ENCODE peak calls at places on chromosomes 11 and 22, in nine cellular contexts. C is sigmoid colon, W is suprapubic skin, J is esophagus muscularis mucosa, X is spleen, S is breast epithelium, B is transverse colon, T is Panc1, G is GM23338. V is an unnamed sample.
A peak's percentile ranks its signal among the peaks of the same experiment; 100 is the strongest.

GRCh38 chr22:46149493-46149997 is 781 bp upstream of the PPARA start:
- DNase-seq in C (peak; percentile 84), W (no peak), J (no peak), X (peak; percentile 89), S (peak; percentile 58), B (peak; percentile 79), T (no peak), G (peak; percentile 75), V (peak; percentile 53)

GRCh38 chr22:35888181-35888870 is 140.3 kb downstream of the RBFOX2 start:
- DNase-seq in C (no peak), W (no peak), J (no peak), X (no peak), S (no peak), B (no peak), T (no peak), G (no peak), V (no peak)

GRCh38 chr11:99781074-99781473 is 760.3 kb downstream of the CNTN5 start:
- DNase-seq in C (no peak), W (no peak), J (no peak), X (no peak), S (no peak), B (no peak), T (no peak), G (no peak), V (no peak)

GRCh38 chr11:726278-726915 is 20.4 kb downstream of the EPS8L2 start:
- DNase-seq in C (peak; percentile 80), W (peak; percentile 76), J (no peak), X (peak; percentile 94), S (peak; percentile 88), B (peak; percentile 77), T (no peak), G (peak; percentile 69), V (peak; percentile 75)

GRCh38 chr22:42376721-42377177 is 55.5 kb downstream of the NFAM1 start:
- DNase-seq in C (peak; percentile 92), W (peak; percentile 96), J (no peak), X (peak; percentile 83), S (no peak), B (peak; percentile 58), T (no peak), G (peak; percentile 80), V (no peak)

GRCh38 chr11:27209562-27210005 is 153.4 kb downstream of the CCDC34 start:
- DNase-seq in C (no peak), W (peak; percentile 72), J (no peak), X (no peak), S (no peak), B (no peak), T (peak; percentile 69), G (no peak), V (peak; percentile 40)

GRCh38 chr22:27489265-27489675 is 312.3 kb downstream of the MN1 start:
- DNase-seq in C (no peak), W (no peak), J (no peak), X (peak; percentile 19), S (no peak), B (peak; percentile 86), T (no peak), G (no peak), V (no peak)

GRCh38 chr11:73866586-73866996 is 10.1 kb downstream of the COA4 start:
- DNase-seq in C (peak; percentile 89), W (no peak), J (no peak), X (no peak), S (no peak), B (peak; percentile 21), T (peak; percentile 80), G (no peak), V (no peak)

GRCh38 chr11:123590296-123590912 is 64.0 kb downstream of the SCN3B start:
- DNase-seq in C (no peak), W (no peak), J (no peak), X (no peak), S (no peak), B (peak; percentile 66), T (no peak), G (no peak), V (no peak)

GRCh38 chr22:31621507-31622160 is 40.4 kb downstream of the PISD start:
- DNase-seq in C (no peak), W (no peak), J (no peak), X (no peak), S (no peak), B (no peak), T (no peak), G (no peak), V (no peak)
- H3K4me3 ChIP-seq in C (no peak overlapping the region), W (no peak overlapping the region), J (no peak overlapping the region), X (no peak overlapping the region), S (no peak overlapping the region), B (no peak overlapping the region), T (no peak overlapping the region), G (no peak overlapping the region), V (no peak overlapping the region)

GRCh38 chr22:28714043-28714442 is 27.6 kb downstream of the CHEK2 start:
- DNase-seq in C (no peak), W (no peak), J (no peak), X (no peak), S (no peak), B (no peak), T (no peak), G (no peak), V (no peak)
- TF ChIP-seq POLR2AphosphoS5 in C (no peak), W (no peak), J (no peak), X (no peak), S (no peak), B (no peak), T (no peak), G (no peak), V (no peak)

GRCh38 chr11:46728659-46729040 is 9.6 kb downstream of the F2 start:
- DNase-seq in C (no peak), W (no peak), J (no peak), X (peak; percentile 62), S (no peak), B (no peak), T (no peak), G (no peak), V (no peak)

GRCh38 chr11:46725338-46726205 is 6.6 kb downstream of the F2 start:
- DNase-seq in C (no peak), W (no peak), J (no peak), X (peak; percentile 43), S (no peak), B (no peak), T (no peak), G (peak; percentile 37), V (no peak)

GRCh38 chr11:46724088-46724487 is 5.1 kb downstream of the F2 start:
- DNase-seq in C (no peak), W (no peak), J (no peak), X (no peak), S (no peak), B (no peak), T (no peak), G (no peak), V (no peak)

GRCh38 chr11:46727952-46728658 is 9.1 kb downstream of the F2 start:
- DNase-seq in C (no peak), W (no peak), J (no peak), X (peak; percentile 54), S (no peak), B (no peak), T (no peak), G (no peak), V (no peak)

DNA sequence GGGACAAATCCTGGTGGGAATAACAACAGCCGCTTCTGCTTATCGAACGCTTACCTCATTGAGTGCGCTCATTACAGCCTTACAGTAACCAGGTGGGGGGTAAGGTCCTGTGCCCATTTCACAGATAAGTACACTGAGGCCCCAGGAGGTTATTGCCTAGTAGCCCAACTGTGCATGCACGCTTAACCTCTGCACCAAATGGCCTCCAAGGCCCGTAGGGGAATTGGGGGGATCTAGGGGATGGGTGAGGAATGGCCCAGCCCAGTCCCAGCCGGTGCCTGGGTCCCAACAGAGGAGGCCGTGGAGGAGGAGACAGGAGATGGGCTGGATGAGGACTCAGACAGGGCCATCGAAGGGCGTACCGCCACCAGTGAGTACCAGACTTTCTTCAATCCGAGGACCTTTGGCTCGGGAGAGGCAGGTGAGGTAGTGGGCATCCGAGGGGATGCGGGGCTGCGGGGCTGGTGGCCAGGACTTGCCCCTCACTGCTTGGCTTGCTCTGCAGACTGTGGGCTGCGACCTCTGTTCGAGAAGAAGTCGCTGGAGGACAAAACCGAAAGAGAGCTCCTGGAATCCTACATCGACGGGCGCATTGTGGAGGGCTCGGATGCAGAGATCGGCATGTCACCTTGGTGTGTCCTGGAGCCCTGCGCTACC is 7.3 kb downstream of the F2 start:
- DNase-seq in C (no peak), W (no peak), J (no peak), X (peak; percentile 63), S (no peak), B (no peak), T (no peak), G (no peak), V (no peak)
- H3K4me3 ChIP-seq in C (no peak overlapping the region), W (no peak overlapping the region), J (no peak overlapping the region), X (no peak overlapping the region), S (no peak overlapping the region), B (no peak overlapping the region), T (no peak overlapping the region), G (no peak overlapping the region), V (no peak overlapping the region)

DNA sequence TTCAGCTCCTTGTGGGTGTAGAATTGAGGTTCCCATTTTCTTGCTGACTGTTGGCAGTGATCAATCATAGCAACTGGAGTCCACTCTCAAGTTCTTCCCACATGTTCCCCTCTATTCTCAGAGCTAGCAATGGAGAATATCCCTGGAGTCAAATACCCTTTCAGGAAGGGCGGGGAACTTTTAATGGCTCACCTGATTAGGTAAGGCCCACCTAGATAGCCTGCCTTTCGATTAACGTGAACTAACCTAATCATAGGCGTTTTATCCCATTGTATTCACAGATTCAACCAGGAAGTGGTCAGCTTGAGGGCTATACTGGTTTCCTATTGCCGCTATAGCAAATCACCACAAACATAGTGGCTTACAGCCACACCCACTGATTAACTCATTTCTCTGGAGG is 7.1 kb upstream of the LRRC55 start:
- DNase-seq in C (no peak), W (no peak), J (no peak), X (no peak), S (no peak), B (no peak), T (no peak), G (no peak), V (no peak)
- TF ChIP-seq POLR2AphosphoS5 in C (no peak), W (no peak), J (no peak), X (no peak), S (no peak), B (no peak), T (no peak), G (no peak), V (no peak)

DNA sequence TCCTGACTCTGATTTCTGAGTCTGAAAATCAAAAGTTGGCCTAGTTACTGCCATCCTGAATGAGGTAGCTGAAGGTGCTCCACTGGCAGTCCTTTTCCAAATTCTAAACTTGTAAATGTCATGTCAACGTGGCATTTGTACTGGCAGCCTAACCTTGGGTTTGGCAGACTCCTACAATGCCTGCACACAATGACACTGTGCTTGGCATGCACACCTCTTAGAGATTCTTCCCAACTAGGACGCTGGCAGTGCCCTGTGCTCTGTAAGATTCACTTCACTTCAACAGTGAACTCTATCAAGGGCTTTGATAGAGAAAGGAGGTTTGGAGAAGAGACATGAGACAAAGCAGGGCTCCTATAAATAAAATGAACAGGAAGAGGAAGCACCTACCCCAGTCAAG is 21.9 kb upstream of the PPP2R1B start:
- DNase-seq in C (no peak), W (no peak), J (no peak), X (no peak), S (no peak), B (no peak), T (no peak), G (no peak), V (peak; percentile 81)
- H3K4me3 ChIP-seq in C (no peak overlapping the region), W (no peak overlapping the region), J (no peak overlapping the region), X (no peak overlapping the region), S (no peak overlapping the region), B (no peak overlapping the region), T (no peak overlapping the region), G (no peak overlapping the region), V (no peak overlapping the region)

V was measured in prostate gland.